ENCODE peak calls at places on chromosomes 5 and 9, in four cellular contexts. F is RCC 7860, X is Ammon's horn, B is left ventricle myocardium superior. L is an unnamed sample.

GRCh38 chr9:19998823-19999455 is 210.1 kb upstream of the SLC24A2 start:
- DNase-seq in F (no peak), B (no peak), X (no peak), L (peak)

GRCh38 chr5:176915906-176916305 is 16.8 kb upstream of the HK3 start:
- DNase-seq in B (no peak), X (no peak), F (no peak), L (no peak)

GRCh38 chr5:120901199-120901598 is 437.1 kb downstream of the PRR16 start:
- DNase-seq in F (no peak), B (no peak), X (no peak), L (peak)

GRCh38 chr5:81626524-81626923 is 124.4 kb downstream of the SSBP2 start:
- DNase-seq in F (peak), X (no peak), B (no peak), L (peak)

GRCh38 chr9:87148391-87149237 is 201.3 kb upstream of the GAS1 start:
- DNase-seq in X (peak), B (peak), F (no peak), L (peak)

GRCh38 chr5:80711938-80712337 is 57.2 kb upstream of the DHFR start:
- DNase-seq in F (peak), X (peak), B (no peak), L (peak)

GRCh38 chr9:35736201-35736633 is 3.8 kb downstream of the CREB3 start:
- DNase-seq in B (peak), F (peak), X (peak), L (peak)

GRCh38 chr5:456351-457194 is 13.6 kb downstream of the EXOC3 start:
- DNase-seq in B (peak), F (no peak), X (no peak), L (no peak)

GRCh38 chr9:96169901-96170300 is 132.1 kb downstream of the HSD17B3 start:
- DNase-seq in B (no peak), F (no peak), X (no peak), L (no peak)

GRCh38 chr9:13587581-13587980 is 308.1 kb upstream of the MPDZ start:
- DNase-seq in X (peak), F (no peak), B (no peak), L (no peak)

GRCh38 chr9:94553029-94553938 is 1.6 kb upstream of the PCAT7 start:
- DNase-seq in F (no peak), X (no peak), B (no peak), L (no peak)

GRCh38 chr9:130306826-130307666 is 41.5 kb downstream of the HMCN2 start:
- DNase-seq in B (peak), X (no peak), F (no peak), L (no peak)

GRCh38 chr5:168706655-168707069 is 127.5 kb upstream of the PANK3 start:
- DNase-seq in F (peak), X (peak), B (peak), L (peak)

GRCh38 chr5:111454198-111454606 is 58.1 kb downstream of the STARD4 start:
- DNase-seq in B (no peak), F (no peak), X (no peak), L (peak)

GRCh38 chr5:74040065-74040551 is 414.1 kb downstream of the ARHGEF28 start:
- DNase-seq in F (no peak), B (peak), X (no peak), L (peak)

GRCh38 chr9:111481885-111482636 is 2.1 kb downstream of the ECPAS start:
- DNase-seq in F (no peak), X (no peak), B (no peak), L (peak)

GRCh38 chr5:170078458-170078857 is 27.2 kb upstream of the FOXI1 start:
- DNase-seq in F (no peak), B (no peak), X (no peak), L (no peak)

GRCh38 chr5:34731435-34732232 is 75.5 kb downstream of the RAI14 start:
- DNase-seq in B (no peak), X (no peak), F (no peak), L (no peak)

GRCh38 chr9:86990276-86990675 is 43.0 kb upstream of the GAS1 start:
- DNase-seq in X (no peak), B (no peak), F (no peak), L (peak)

GRCh38 chr5:87311400-87312279 is 44.0 kb downstream of the RASA1 start:
- DNase-seq in B (no peak), X (no peak), F (no peak), L (peak)

GRCh38 chr9:104835163-104835562 is 71.2 kb downstream of the NIPSNAP3B start:
- DNase-seq in F (no peak), B (no peak), X (no peak), L (no peak)

GRCh38 chr9:79384506-79384905 is 187.3 kb upstream of the TLE4 start:
- DNase-seq in B (no peak), F (no peak), X (no peak), L (peak)

GRCh38 chr9:34377402-34377741 is 674 bp upstream of the MYORG start:
- DNase-seq in X (peak), F (no peak), B (peak), L (peak)

GRCh38 chr5:150498501-150498900 is 9.4 kb upstream of the NDST1 start:
- DNase-seq in F (no peak), B (no peak), X (no peak), L (no peak)

GRCh38 chr5:147949711-147950573 is 43.6 kb upstream of the C5orf46 start:
- DNase-seq in X (peak), F (peak), B (no peak), L (peak)

GRCh38 chr9:8349369-8349768 is 549.8 kb upstream of the DMAC1 start:
- DNase-seq in F (no peak), X (no peak), B (no peak), L (no peak)

GRCh38 chr5:100646011-100646410 is 110.8 kb downstream of the FAM174A start:
- DNase-seq in B (no peak), F (no peak), X (no peak), L (no peak)

GRCh38 chr5:80223561-80223960 is 32.3 kb downstream of the SERINC5 start:
- DNase-seq in F (no peak), B (no peak), X (no peak), L (no peak)

L was measured in foreskin fibroblast.